ENCODE peak calls at places on chromosomes 6 and 20, in six cellular contexts. H is activated T-cell treated with anti-CD3 and anti-CD28 coated beads, Interleukin-2, amount 50 U/mL, for 1 hour; X is germinal center; O is OCI-LY7; Z is adrenal gland; Q is lower leg skin. L is an unnamed sample.

GRCh38 chr6:116217069-116217468 is 36.8 kb downstream of the TSPYL4 start:
- DNase-seq in H (no peak), X (peak), O (peak), Z (no peak), Q (no peak), L (no peak)

GRCh38 chr6:134537146-134537555 is 219.2 kb upstream of the SGK1 start:
- DNase-seq in H (no peak), X (no peak), O (no peak), Z (no peak), Q (no peak), L (no peak)

GRCh38 chr6:106849130-106849529 is 125.4 kb downstream of the CD24 start:
- DNase-seq in H (no peak), X (no peak), O (no peak), Z (no peak), Q (no peak), L (no peak)

GRCh38 chr6:15299430-15300131 is 53.7 kb downstream of the JARID2 start:
- DNase-seq in H (no peak), X (peak), O (peak), Z (no peak), Q (peak), L (no peak)

GRCh38 chr6:42278131-42278853 is 60.6 kb upstream of the MRPS10 start:
- DNase-seq in H (no peak), X (no peak), O (no peak), Z (no peak), Q (peak), L (no peak)

GRCh38 chr20:19143890-19144289 is 68.6 kb upstream of the SLC24A3 start:
- DNase-seq in H (no peak), X (no peak), O (no peak), Z (no peak), Q (no peak), L (no peak)

GRCh38 chr6:28218312-28219248 is 6.5 kb upstream of the ZSCAN9 start:
- DNase-seq in H (no peak), X (peak), O (no peak), Z (peak), Q (peak), L (no peak)

GRCh38 chr6:56851104-56851503 is 103.8 kb upstream of the BEND6 start:
- DNase-seq in H (no peak), X (no peak), O (no peak), Z (peak), Q (no peak), L (no peak)

GRCh38 chr6:100488231-100488630 is 23.5 kb upstream of the SIM1 start:
- DNase-seq in H (no peak), X (no peak), O (no peak), Z (no peak), Q (no peak), L (no peak)

GRCh38 chr20:21099653-21100589 is 6.2 kb downstream of the LINC00237 start:
- DNase-seq in H (peak), X (peak), O (peak), Z (no peak), Q (peak), L (no peak)

GRCh38 chr6:24643925-24644324 is 2.1 kb downstream of the KIAA0319 start:
- DNase-seq in H (no peak), X (no peak), O (no peak), Z (no peak), Q (no peak), L (no peak)

GRCh38 chr20:7976015-7976414 is 35.8 kb upstream of the HAO1 start:
- DNase-seq in H (no peak), X (no peak), O (no peak), Z (no peak), Q (no peak), L (no peak)

GRCh38 chr6:37521674-37522073 is 22.0 kb upstream of the CCDC167 start:
- DNase-seq in H (no peak), X (no peak), O (no peak), Z (no peak), Q (no peak), L (no peak)

GRCh38 chr6:32984639-32985389 is 16.4 kb downstream of the BRD2 start:
- DNase-seq in H (peak), X (peak), O (peak), Z (peak), Q (peak), L (peak)

GRCh38 chr6:12592634-12593033 is 123.9 kb upstream of the PHACTR1 start:
- DNase-seq in H (no peak), X (no peak), O (no peak), Z (no peak), Q (no peak), L (no peak)